ENCODE peak calls at places on chromosomes 7 and 10, in eight cellular contexts. E, G, O, F, N, V, R and Z are unnamed samples.

GRCh38 chr7:773622-773915 is 46.5 kb upstream of the PRKAR1B start:
- DNase-seq in E (no peak), G (no peak), O (no peak), F (no peak), N (no peak), V (no peak), R (no peak), Z (no peak)

GRCh38 chr10:25933653-25934608 is at the start of gene MYO3A:
- DNase-seq in E (peak), G (no peak), O (no peak), F (peak), N (peak), V (no peak), R (no peak), Z (no peak)

GRCh38 chr7:30028749-30029635 is 780 bp downstream of the PLEKHA8 start:
- DNase-seq in E (no peak), G (no peak), O (peak), F (peak), N (no peak), V (no peak), R (no peak), Z (no peak)

GRCh38 chr7:69256634-69257081 is 341.6 kb upstream of the AUTS2 start:
- DNase-seq in E (peak), G (no peak), O (no peak), F (no peak), N (no peak), V (no peak), R (no peak), Z (no peak)

GRCh38 chr7:42843209-42843800 is 68.6 kb downstream of the C7orf25 start:
- DNase-seq in E (peak), G (no peak), O (peak), F (peak), N (no peak), V (peak), R (no peak), Z (no peak)

GRCh38 chr10:129956902-129957673 is 7.0 kb downstream of the EBF3 start:
- DNase-seq in E (no peak), G (no peak), O (no peak), F (peak), N (no peak), V (no peak), R (no peak), Z (no peak)

GRCh38 chr7:74449144-74449543 is 4.6 kb upstream of the GTF2IRD1 start:
- DNase-seq in E (no peak), G (no peak), O (no peak), F (no peak), N (no peak), V (no peak), R (no peak), Z (no peak)

GRCh38 chr7:84195295-84196006 is 862 bp upstream of the SEMA3A start:
- DNase-seq in E (no peak), G (no peak), O (peak), F (no peak), N (no peak), V (no peak), R (no peak), Z (no peak)

GRCh38 chr7:34155225-34155908 is 250.0 kb downstream of the BMPER start:
- DNase-seq in E (peak), G (no peak), O (peak), F (no peak), N (no peak), V (peak), R (no peak), Z (no peak)

GRCh38 chr10:94108200-94108599 is 114.5 kb downstream of the PLCE1 start:
- DNase-seq in E (no peak), G (no peak), O (peak), F (no peak), N (no peak), V (peak), R (no peak), Z (no peak)

GRCh38 chr7:3910041-3910440 is 609.0 kb downstream of the SDK1 start:
- DNase-seq in E (no peak), G (no peak), O (no peak), F (no peak), N (no peak), V (no peak), R (no peak), Z (no peak)

GRCh38 chr7:101303102-101303701 is 18.4 kb downstream of the IFT22 start:
- DNase-seq in E (no peak), G (no peak), O (no peak), F (peak), N (no peak), V (no peak), R (no peak), Z (no peak)

GRCh38 chr7:23680417-23681405 is 712 bp downstream of the FAM221A start:
- DNase-seq in E (peak), G (no peak), O (peak), F (peak), N (peak), V (no peak), R (no peak), Z (no peak)

GRCh38 chr7:47491637-47492036 is 90.3 kb downstream of the TNS3 start:
- DNase-seq in E (no peak), G (no peak), O (no peak), F (no peak), N (no peak), V (no peak), R (no peak), Z (no peak)

GRCh38 chr7:36107926-36108631 is 45.0 kb upstream of the EEPD1 start:
- DNase-seq in E (no peak), G (no peak), O (no peak), F (no peak), N (no peak), V (no peak), R (no peak), Z (no peak)

GRCh38 chr7:84705701-84706100 is 481.2 kb downstream of the SEMA3D start:
- DNase-seq in E (no peak), G (no peak), O (no peak), F (no peak), N (no peak), V (no peak), R (no peak), Z (no peak)

GRCh38 chr7:76296743-76297740 is 5.4 kb upstream of the HSPB1 start:
- DNase-seq in E (peak), G (no peak), O (peak), F (no peak), N (no peak), V (no peak), R (no peak), Z (no peak)

GRCh38 chr7:19958309-19958896 is 185.0 kb upstream of the TMEM196 start:
- DNase-seq in E (no peak), G (no peak), O (peak), F (no peak), N (no peak), V (peak), R (no peak), Z (no peak)

GRCh38 chr7:47326808-47327207 is 255.1 kb downstream of the TNS3 start:
- DNase-seq in E (no peak), G (peak), O (peak), F (no peak), N (no peak), V (no peak), R (no peak), Z (no peak)

GRCh38 chr10:7537126-7537525 is 126.3 kb upstream of the SFMBT2 start:
- DNase-seq in E (no peak), G (no peak), O (no peak), F (no peak), N (no peak), V (no peak), R (no peak), Z (no peak)

GRCh38 chr7:18700147-18700546 is 204.6 kb downstream of the HDAC9 start:
- DNase-seq in E (no peak), G (no peak), O (no peak), F (peak), N (no peak), V (no peak), R (no peak), Z (no peak)

GRCh38 chr10:30583778-30584415 is 45.7 kb downstream of the LYZL2 start:
- DNase-seq in E (peak), G (peak), O (peak), F (no peak), N (peak), V (peak), R (peak), Z (no peak)

GRCh38 chr10:100433253-100434240 is 29.3 kb upstream of the WNT8B start:
- DNase-seq in E (peak), G (peak), O (peak), F (peak), N (peak), V (peak), R (peak), Z (peak)

GRCh38 chr10:98411768-98412167 is 3.2 kb downstream of the PYROXD2 start:
- DNase-seq in E (no peak), G (no peak), O (peak), F (no peak), N (no peak), V (no peak), R (no peak), Z (no peak)

GRCh38 chr7:8197994-8198698 is 63.8 kb downstream of the ICA1 start:
- DNase-seq in E (no peak), G (no peak), O (no peak), F (no peak), N (no peak), V (no peak), R (no peak), Z (no peak)

GRCh38 chr7:144782883-144783282 is 53.0 kb downstream of the TPK1 start:
- DNase-seq in E (no peak), G (no peak), O (no peak), F (no peak), N (no peak), V (no peak), R (no peak), Z (no peak)

GRCh38 chr10:86905429-86905828 is 52.0 kb downstream of the MMRN2 start:
- DNase-seq in E (no peak), G (peak), O (no peak), F (no peak), N (no peak), V (no peak), R (no peak), Z (no peak)

GRCh38 chr7:24075426-24075810 is 208.6 kb upstream of the NPY start:
- DNase-seq in E (no peak), G (no peak), O (no peak), F (no peak), N (no peak), V (no peak), R (no peak), Z (no peak)

GRCh38 chr7:157709531-157710251 is 372.9 kb downstream of the DNAJB6 start:
- DNase-seq in E (no peak), G (no peak), O (no peak), F (no peak), N (no peak), V (no peak), R (no peak), Z (no peak)

GRCh38 chr7:112869111-112869774 is 79.0 kb upstream of the TMEM168 start:
- DNase-seq in E (peak), G (no peak), O (peak), F (peak), N (peak), V (no peak), R (peak), Z (no peak)

GRCh38 chr10:93652857-93653256 is 40.5 kb downstream of the PDE6C start:
- DNase-seq in E (no peak), G (no peak), O (peak), F (no peak), N (no peak), V (peak), R (no peak), Z (no peak)

GRCh38 chr7:84091318-84091717 is 103.3 kb downstream of the SEMA3A start:
- DNase-seq in E (no peak), G (no peak), O (no peak), F (no peak), N (no peak), V (no peak), R (no peak), Z (no peak)

GRCh38 chr10:44581996-44582395 is 197.1 kb upstream of the CXCL12 start:
- DNase-seq in E (peak), G (peak), O (no peak), F (no peak), N (no peak), V (no peak), R (no peak), Z (peak)

GRCh38 chr7:12685550-12685949 is 1.9 kb upstream of the ARL4A start:
- DNase-seq in E (peak), G (no peak), O (peak), F (peak), N (no peak), V (no peak), R (no peak), Z (no peak)

GRCh38 chr7:12686234-12686893 is 1.1 kb upstream of the ARL4A start:
- DNase-seq in E (peak), G (peak), O (peak), F (peak), N (peak), V (no peak), R (peak), Z (peak)

GRCh38 chr7:12684733-12685132 is 2.7 kb upstream of the ARL4A start:
- DNase-seq in E (no peak), G (no peak), O (no peak), F (no peak), N (no peak), V (no peak), R (no peak), Z (no peak)

GRCh38 chr7:12686894-12687212 is 580 bp upstream of the ARL4A start:
- DNase-seq in E (no peak), G (no peak), O (no peak), F (no peak), N (no peak), V (no peak), R (no peak), Z (no peak)

GRCh38 chr7:12687213-12688171 is at the start of gene ARL4A:
- DNase-seq in E (peak), G (peak), O (peak), F (peak), N (peak), V (peak), R (peak), Z (peak)
- TF ChIP-seq CTCF in E (peak), G (peak), O (peak), F (peak), N (peak), V (peak), R (peak), Z (peak)

DNA sequence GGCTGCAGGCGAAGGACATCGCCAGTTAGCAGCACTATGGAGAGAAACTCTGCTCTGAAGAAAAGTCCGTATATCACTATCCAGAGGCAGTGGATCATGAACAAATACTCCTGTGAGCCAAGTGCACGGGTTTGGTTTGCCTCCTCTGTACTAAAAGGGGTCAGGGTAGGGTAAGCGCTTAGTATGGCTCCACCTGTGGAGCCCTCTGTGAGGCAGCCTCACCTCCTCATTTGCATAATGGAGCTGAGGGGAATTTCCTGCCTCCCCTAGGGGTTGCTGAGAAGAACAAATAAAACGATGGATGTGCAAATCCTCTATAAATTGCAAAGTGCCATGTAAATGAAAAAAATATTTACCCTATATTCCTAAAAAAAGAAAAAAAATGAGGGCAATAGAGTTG is 63.4 kb downstream of the GPR26 start:
- DNase-seq in E (no peak), G (no peak), O (no peak), F (no peak), N (no peak), V (no peak), R (no peak), Z (no peak)
- TF ChIP-seq CTCF in E (no peak), G (no peak), O (no peak), F (no peak), N (no peak), V (no peak), R (no peak), Z (no peak)

GRCh38 chr7:94471604-94472003 is 38.0 kb upstream of the CASD1 start:
- DNase-seq in E (no peak), G (no peak), O (no peak), F (no peak), N (no peak), V (no peak), R (no peak), Z (no peak)
- TF ChIP-seq CTCF in E (no peak), G (no peak), O (no peak), F (no peak), N (no peak), V (no peak), R (no peak), Z (no peak)

DNA sequence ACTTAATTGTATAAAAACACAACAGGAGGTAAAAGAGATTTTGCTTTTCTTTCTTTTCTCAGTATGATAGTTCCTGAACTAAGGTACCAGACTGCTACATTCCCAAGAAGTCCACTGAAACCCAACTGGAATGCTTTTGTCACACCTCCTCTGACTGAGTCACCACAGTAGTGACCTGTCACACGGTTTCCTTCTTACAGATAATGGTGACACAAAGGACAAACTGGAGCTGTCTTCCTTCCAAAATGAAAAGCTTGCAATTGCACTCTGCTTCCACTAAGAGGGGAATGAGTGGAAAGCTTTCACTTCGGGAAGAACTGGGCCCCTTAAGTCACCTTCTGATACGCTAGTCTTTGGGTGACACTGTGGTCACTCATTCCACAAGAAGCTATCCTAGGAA is 122.2 kb downstream of the KMT2E start:
- DNase-seq in E (no peak), G (no peak), O (no peak), F (peak), N (no peak), V (no peak), R (no peak), Z (no peak)
- TF ChIP-seq CTCF in E (no peak), G (no peak), O (peak), F (no peak), N (no peak), V (peak), R (no peak), Z (peak)

DNA sequence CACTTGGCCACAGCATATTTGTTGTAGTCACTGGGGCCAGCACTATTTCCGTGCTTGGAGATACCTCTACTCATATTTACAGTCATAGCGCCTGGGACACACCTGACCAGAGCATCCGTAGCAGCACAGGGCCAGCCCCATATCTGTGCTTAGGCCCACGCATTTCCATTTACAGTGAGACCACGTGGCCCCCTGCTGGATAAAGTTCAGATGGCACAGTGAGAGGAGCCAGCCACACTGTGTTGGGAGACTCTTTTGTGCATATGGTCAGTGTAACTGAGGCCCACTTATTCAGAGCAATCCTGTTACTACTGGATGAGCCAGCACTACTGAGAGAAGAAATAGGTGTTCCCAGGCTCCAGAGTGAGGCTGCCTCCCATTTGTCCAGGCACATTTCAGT is 455.3 kb downstream of the REEP3 start:
- DNase-seq in E (peak), G (peak), O (peak), F (peak), N (no peak), V (no peak), R (no peak), Z (no peak)
- TF ChIP-seq CTCF in E (peak), G (peak), O (peak), F (peak), N (peak), V (peak), R (peak), Z (peak)

GRCh38 chr7:38179719-38180333 is 1.8 kb downstream of the STARD3NL start:
- DNase-seq in E (no peak), G (no peak), O (no peak), F (no peak), N (no peak), V (no peak), R (no peak), Z (no peak)

GRCh38 chr7:38181111-38181510 is 3.1 kb downstream of the STARD3NL start:
- DNase-seq in E (no peak), G (no peak), O (no peak), F (no peak), N (no peak), V (no peak), R (no peak), Z (no peak)

GRCh38 chr7:38177621-38178003 is 433 bp upstream of the STARD3NL start:
- DNase-seq in E (no peak), G (no peak), O (no peak), F (no peak), N (no peak), V (no peak), R (no peak), Z (no peak)

GRCh38 chr7:38178004-38178694 is at the start of gene STARD3NL:
- DNase-seq in E (peak), G (peak), O (peak), F (peak), N (peak), V (peak), R (peak), Z (peak)

DNA sequence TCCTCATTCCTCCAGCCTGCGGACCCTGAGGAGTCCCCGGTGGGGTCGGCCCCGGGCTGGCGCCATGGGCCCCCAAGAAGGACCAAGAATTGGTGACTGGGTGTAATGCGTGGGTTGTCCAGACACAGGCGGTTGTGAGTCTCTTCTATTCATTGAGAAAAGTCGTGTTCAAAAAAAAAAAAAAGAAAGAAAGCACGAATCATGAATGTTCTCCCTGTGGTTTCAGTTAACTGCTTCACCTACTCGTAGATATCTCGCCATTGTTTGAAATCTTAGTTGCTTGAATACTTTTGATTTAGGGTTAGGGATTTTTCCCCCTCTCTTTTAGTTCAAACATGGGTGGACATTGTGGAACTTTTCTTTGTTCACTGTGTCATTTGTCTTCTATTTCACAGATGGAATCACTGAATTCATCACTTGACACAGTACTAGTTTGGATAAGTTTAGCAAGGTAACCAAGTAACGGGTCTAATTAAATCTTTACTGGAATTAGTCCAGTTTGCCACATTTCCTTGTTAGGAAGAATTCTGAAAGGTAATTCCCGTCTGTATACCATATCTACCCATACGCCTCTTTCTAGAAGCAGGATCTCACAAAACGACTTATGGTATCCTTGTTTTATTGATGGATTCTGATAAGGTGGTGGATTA is 775 bp downstream of the STARD3NL start:
- DNase-seq in E (no peak), G (no peak), O (peak), F (no peak), N (no peak), V (no peak), R (no peak), Z (no peak)
- TF ChIP-seq CTCF in E (no peak), G (peak), O (no peak), F (no peak), N (peak), V (no peak), R (no peak), Z (no peak)